ENCODE peak calls at places on chromosomes 2 and 18, in four cellular contexts. K, A, G and M are unnamed samples.

GRCh38 chr18:78611869-78612268 is 367.7 kb upstream of the SALL3 start:
- DNase-seq in A (no peak), K (no peak), G (no peak), M (no peak)

GRCh38 chr18:54845788-54846187 is 17.5 kb downstream of the RAB27B start:
- DNase-seq in A (no peak), G (no peak), K (peak), M (peak)

GRCh38 chr2:9102861-9103662 is 99.6 kb upstream of the MBOAT2 start:
- DNase-seq in A (no peak), G (no peak), K (no peak), M (no peak)

GRCh38 chr2:12203528-12203927 is 457.1 kb downstream of the LPIN1 start:
- DNase-seq in K (no peak), G (no peak), A (no peak), M (no peak)

GRCh38 chr2:118554616-118555015 is 292.8 kb downstream of the EN1 start:
- DNase-seq in A (no peak), G (no peak), K (peak), M (peak)

GRCh38 chr2:183079335-183079775 is 808 bp downstream of the DUSP19 start:
- DNase-seq in A (no peak), G (no peak), K (peak), M (no peak)

GRCh38 chr2:165902929-165903328 is 50.6 kb downstream of the TTC21B start:
- DNase-seq in G (peak), A (no peak), K (peak), M (peak)

GRCh38 chr2:182456784-182457183 is 29.9 kb upstream of the PDE1A start:
- DNase-seq in A (no peak), K (peak), G (no peak), M (peak)

GRCh38 chr2:26255735-26256384 is 11.1 kb downstream of the HADHB start:
- DNase-seq in A (no peak), G (no peak), K (no peak), M (no peak)

GRCh38 chr2:37671013-37671815 is at the start of gene CDC42EP3:
- DNase-seq in K (peak), A (peak), G (peak), M (peak)

GRCh38 chr2:42849311-42849710 is 56.9 kb upstream of the HAAO start:
- DNase-seq in K (no peak), A (no peak), G (no peak), M (no peak)

GRCh38 chr2:133766164-133766832 is 198.0 kb upstream of the NCKAP5 start:
- DNase-seq in G (no peak), K (no peak), A (no peak), M (no peak)

GRCh38 chr2:74188018-74188601 is 9.4 kb upstream of the MOB1A start:
- DNase-seq in K (peak), A (no peak), G (no peak), M (peak)

GRCh38 chr2:212619954-212620353 is 81.4 kb upstream of the ERBB4 start:
- DNase-seq in A (no peak), G (no peak), K (peak), M (no peak)

GRCh38 chr2:151410485-151410833 is 757 bp downstream of the RIF1 start:
- DNase-seq in K (peak), A (peak), G (peak), M (peak)

GRCh38 chr2:150978053-150978452 is 283.6 kb downstream of the RBM43 start:
- DNase-seq in A (no peak), G (no peak), K (no peak), M (peak)

GRCh38 chr2:175164235-175164634 is 3.8 kb downstream of the ATF2 start:
- DNase-seq in A (no peak), G (no peak), K (no peak), M (no peak)
- H3K4me3 ChIP-seq in A (no peak), G (no peak), K (no peak), M (no peak)

DNA sequence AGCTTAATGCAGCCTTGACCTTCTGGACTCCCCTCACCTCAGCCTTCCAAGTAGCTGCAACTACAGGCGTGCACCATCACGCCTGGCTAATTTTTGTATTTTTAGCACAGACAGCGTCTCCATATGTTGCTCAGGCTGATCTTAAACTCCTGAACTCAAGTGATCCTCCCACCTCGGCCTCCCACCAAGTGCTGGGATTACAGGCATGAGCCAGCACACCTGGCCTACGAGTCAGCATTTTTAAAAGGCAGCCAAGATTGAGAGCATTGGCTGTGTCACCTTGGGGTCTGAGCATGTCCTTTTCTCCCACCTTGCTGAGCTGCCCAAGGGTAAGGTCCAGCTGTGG is 142.8 kb upstream of the LMAN1 start:
- DNase-seq in G (no peak), A (no peak), K (no peak), M (no peak)
- H3K9ac ChIP-seq in G (no peak), A (no peak), K (no peak), M (no peak)

GRCh38 chr18:24196764-24197163 is 57.9 kb downstream of the CABYR start:
- DNase-seq in G (no peak), A (no peak), K (no peak), M (no peak)
- H3K4me3 ChIP-seq in G (no peak), A (no peak), K (no peak), M (no peak)

GRCh38 chr18:48323151-48323550 is 86.0 kb downstream of the ZBTB7C start:
- DNase-seq in G (no peak), K (no peak), A (no peak), M (no peak)
- H3K9ac ChIP-seq in G (no peak), K (no peak), A (no peak), M (no peak)

GRCh38 chr2:237096201-237096600 is 10.5 kb downstream of the COPS8 start:
- DNase-seq in K (no peak), A (no peak), G (no peak), M (no peak)

GRCh38 chr2:237092506-237092905 is 6.8 kb downstream of the COPS8 start:
- DNase-seq in K (no peak), A (no peak), G (no peak), M (no peak)

GRCh38 chr2:237091779-237092436 is 6.2 kb downstream of the COPS8 start:
- DNase-seq in K (peak), A (no peak), G (no peak), M (peak)

GRCh38 chr2:237092920-237093781 is 7.5 kb downstream of the COPS8 start:
- DNase-seq in A (no peak), G (no peak), K (peak), M (peak)

GRCh38 chr2:237090906-237091305 is 5.2 kb downstream of the COPS8 start:
- DNase-seq in A (no peak), G (no peak), K (no peak), M (no peak)
- H3K4me3 ChIP-seq in A (no peak), G (no peak), K (no peak), M (no peak)

DNA sequence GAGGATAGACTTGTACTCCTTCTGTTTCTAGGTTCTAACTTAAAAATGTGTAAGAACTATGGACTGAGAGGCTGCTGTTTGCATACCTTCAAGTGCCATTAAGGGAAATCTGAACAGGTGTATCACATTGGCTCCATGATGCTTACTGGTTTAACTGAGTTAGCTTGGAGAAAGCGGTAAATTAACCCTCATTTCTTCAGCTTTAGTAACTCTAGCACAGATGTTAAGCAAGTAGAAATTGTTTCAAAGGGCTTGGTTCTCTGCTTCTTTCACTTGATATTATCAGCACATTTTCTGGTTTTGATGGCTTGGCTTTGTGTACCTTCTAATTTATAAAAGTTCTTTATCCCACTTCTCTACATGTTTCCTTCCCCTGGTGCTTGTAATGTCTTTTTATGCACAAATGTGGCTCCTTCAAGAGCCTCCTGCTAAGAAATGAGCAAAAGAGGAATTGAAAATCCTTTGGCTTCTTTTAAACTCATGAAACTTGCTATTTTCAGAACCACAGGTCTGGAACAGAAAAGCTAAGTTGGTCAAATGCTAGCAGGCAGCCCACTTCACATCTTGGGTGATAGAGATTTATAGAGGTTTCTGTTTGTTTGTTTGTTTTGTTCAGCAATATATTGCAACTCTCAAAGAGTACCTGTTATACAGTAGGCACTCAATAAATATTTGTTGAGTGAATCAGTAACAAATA is 249.9 kb upstream of the THUMPD2 start:
- DNase-seq in A (no peak), G (peak), K (no peak), M (peak)
- H3K9ac ChIP-seq in A (no peak), G (no peak), K (no peak), M (no peak)